ENCODE peak calls at places on chromosomes 6 and 20, in six cellular contexts. A, N, D, Z, P and Y are unnamed samples.

GRCh38 chr6:69456086-69456485 is 340.7 kb downstream of the LMBRD1 start:
- DNase-seq in A (no peak), N (no peak), D (no peak), Z (no peak), P (no peak), Y (no peak)

GRCh38 chr6:80227545-80227944 is 121.1 kb downstream of the BCKDHB start:
- DNase-seq in A (no peak), N (no peak), D (no peak), Z (no peak), P (no peak), Y (no peak)

GRCh38 chr6:130890531-130890950 is 63.3 kb downstream of the SMLR1 start:
- DNase-seq in A (peak), N (no peak), D (no peak), Z (no peak), P (no peak), Y (no peak)

GRCh38 chr6:167093922-167094432 is 28.9 kb upstream of the CCR6 start:
- DNase-seq in A (no peak), N (peak), D (peak), Z (no peak), P (no peak), Y (no peak)

GRCh38 chr20:58308680-58309527 is 611 bp upstream of the RAB22A start:
- DNase-seq in A (peak), N (peak), D (peak), Z (peak), P (peak), Y (peak)

GRCh38 chr6:159042824-159043181 is 2.0 kb downstream of the TAGAP start:
- DNase-seq in A (no peak), N (no peak), D (no peak), Z (no peak), P (no peak), Y (no peak)

GRCh38 chr20:17680128-17680835 is 1.8 kb downstream of the RRBP1 start:
- DNase-seq in A (peak), N (no peak), D (peak), Z (peak), P (peak), Y (peak)

GRCh38 chr6:6972456-6972855 is 135.3 kb upstream of the RREB1 start:
- DNase-seq in A (peak), N (no peak), D (no peak), Z (no peak), P (no peak), Y (no peak)

GRCh38 chr6:44381739-44382138 is 5.8 kb upstream of the CDC5L start:
- DNase-seq in A (peak), N (no peak), D (no peak), Z (peak), P (no peak), Y (no peak)

GRCh38 chr6:19399406-19399805 is 437.8 kb upstream of the ID4 start:
- DNase-seq in A (peak), N (no peak), D (no peak), Z (no peak), P (peak), Y (no peak)

GRCh38 chr20:47546184-47547033 is 44.7 kb downstream of the NCOA3 start:
- DNase-seq in A (peak), N (no peak), D (no peak), Z (no peak), P (no peak), Y (no peak)

GRCh38 chr6:53967415-53967814 is 143.8 kb upstream of the MLIP start:
- DNase-seq in A (no peak), N (no peak), D (no peak), Z (no peak), P (no peak), Y (no peak)

GRCh38 chr6:140379919-140380318 is 1005.5 kb upstream of the CITED2 start:
- DNase-seq in A (peak), N (no peak), D (no peak), Z (no peak), P (no peak), Y (no peak)

GRCh38 chr6:93136111-93136510 is 283.2 kb downstream of the EPHA7 start:
- DNase-seq in A (no peak), N (no peak), D (no peak), Z (no peak), P (no peak), Y (no peak)

GRCh38 chr6:35798706-35799105 is 1.6 kb upstream of the CLPS start:
- DNase-seq in A (no peak), N (no peak), D (no peak), Z (no peak), P (no peak), Y (no peak)

GRCh38 chr6:161526794-161527193 is 252.9 kb upstream of the AGPAT4 start:
- DNase-seq in A (no peak), N (no peak), D (no peak), Z (no peak), P (no peak), Y (no peak)

GRCh38 chr20:25076731-25077609 is 5.0 kb downstream of the VSX1 start:
- DNase-seq in A (no peak), N (no peak), D (peak), Z (no peak), P (no peak), Y (no peak)
- TF ChIP-seq CTCF in A (no peak), N (peak), D (no peak), Z (no peak), P (peak), Y (no peak)

GRCh38 chr20:35497780-35498189 is 31.7 kb downstream of the C20orf173 start:
- DNase-seq in A (peak), N (no peak), D (no peak), Z (peak), P (peak), Y (no peak)
- TF ChIP-seq CTCF in A (no peak), N (no peak), D (no peak), Z (no peak), P (no peak), Y (no peak)

DNA sequence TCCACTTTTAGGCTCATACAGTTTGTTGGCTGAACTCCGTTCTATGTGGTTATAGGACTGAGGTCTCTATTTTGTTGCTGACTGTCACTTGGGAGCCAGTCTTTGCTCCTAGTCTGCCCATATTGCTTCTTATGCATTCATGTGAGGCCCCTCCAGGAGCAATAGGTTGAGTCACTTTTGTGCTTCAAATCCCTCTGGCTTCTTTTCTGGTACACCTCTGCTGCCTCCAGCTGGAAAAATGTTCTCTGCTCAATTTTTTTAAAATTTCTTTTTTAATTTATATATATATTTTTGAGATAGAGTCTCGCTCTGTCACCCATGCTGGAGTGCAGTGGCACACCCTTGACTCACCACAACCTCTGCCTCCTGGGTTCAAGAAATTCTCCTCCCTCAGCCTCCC is 42.7 kb upstream of the NOX3 start:
- DNase-seq in A (no peak), N (no peak), D (no peak), Z (no peak), P (no peak), Y (no peak)
- TF ChIP-seq CTCF in A (no peak), N (no peak), D (no peak), Z (no peak), P (no peak), Y (no peak)

DNA sequence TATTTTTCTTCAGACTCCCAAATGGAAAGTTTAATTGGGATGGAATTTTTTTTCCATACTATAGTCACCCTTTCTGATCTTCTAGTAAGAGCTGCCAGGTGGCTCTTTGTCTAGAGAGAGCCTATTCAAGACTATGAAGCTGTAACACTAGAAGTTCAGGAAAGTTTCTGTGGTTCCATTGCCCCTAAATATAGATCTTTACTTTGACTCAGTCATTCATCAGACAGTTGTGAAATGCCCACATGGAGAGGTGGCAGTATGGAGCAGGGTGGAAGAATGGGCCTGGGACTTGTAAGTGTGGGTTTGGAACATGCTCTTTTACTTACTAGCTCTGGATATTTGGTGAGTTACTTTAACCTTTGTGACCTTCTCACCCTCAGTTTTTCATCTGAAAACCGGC is 87.8 kb downstream of the CTNNBL1 start:
- DNase-seq in A (no peak), N (no peak), D (no peak), Z (no peak), P (no peak), Y (no peak)
- TF ChIP-seq CTCF in A (no peak), N (no peak), D (no peak), Z (no peak), P (no peak), Y (no peak)

DNA sequence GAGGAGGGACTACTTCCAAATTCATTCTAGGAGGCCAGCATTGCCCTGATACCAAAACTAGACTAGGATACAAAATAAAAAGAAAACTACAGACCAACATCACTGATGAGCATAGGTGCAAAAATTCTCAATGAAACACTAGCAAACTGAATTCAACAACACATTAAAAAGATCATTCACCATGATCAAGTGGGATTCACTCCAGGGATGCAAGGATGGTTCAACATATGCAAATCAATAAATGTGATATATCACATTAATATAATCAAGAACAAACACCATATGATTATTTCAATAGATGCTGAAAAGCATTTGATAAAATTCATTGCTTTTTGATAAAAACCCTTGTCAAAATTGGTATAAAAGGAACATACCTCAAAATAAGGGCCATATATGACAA is 10.2 kb downstream of the PGBD1 start:
- DNase-seq in A (no peak), N (no peak), D (no peak), Z (no peak), P (no peak), Y (no peak)
- TF ChIP-seq CTCF in A (no peak), N (no peak), D (no peak), Z (no peak), P (no peak), Y (no peak)

DNA sequence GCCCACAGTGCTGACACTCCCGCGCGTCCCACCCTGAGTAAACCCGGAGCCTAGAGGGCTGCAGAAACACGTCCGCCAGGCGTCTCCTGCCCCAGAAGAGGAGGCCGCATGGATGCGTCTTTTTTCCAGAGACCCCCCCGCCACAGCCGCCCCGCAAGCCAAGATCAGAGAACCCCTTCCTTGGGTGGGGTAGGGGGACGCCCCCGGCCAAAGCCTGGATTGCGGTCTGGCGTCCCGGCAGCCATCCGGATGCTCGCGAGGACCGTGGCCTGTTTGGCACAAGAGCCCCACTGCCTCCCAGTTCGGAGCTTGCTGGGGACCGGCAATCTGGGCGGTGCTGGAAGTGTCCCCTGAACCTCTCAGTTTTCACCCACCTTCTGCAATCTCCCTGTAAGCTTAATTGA is 960 bp downstream of the FAM162B start:
- DNase-seq in A (peak), N (no peak), D (no peak), Z (peak), P (peak), Y (no peak)
- TF ChIP-seq CTCF in A (peak), N (no peak), D (no peak), Z (no peak), P (no peak), Y (no peak)

GRCh38 chr20:57048027-57048869 is 218.2 kb downstream of the BMP7 start:
- DNase-seq in A (peak), N (peak), D (peak), Z (no peak), P (no peak), Y (peak)
- TF ChIP-seq CTCF in A (peak), N (peak), D (peak), Z (no peak), P (peak), Y (peak)

GRCh38 chr20:31934968-31935764 is 16.7 kb downstream of the PDRG1 start:
- DNase-seq in A (no peak), N (no peak), D (no peak), Z (no peak), P (no peak), Y (peak)
- TF ChIP-seq CTCF in A (no peak), N (no peak), D (no peak), Z (no peak), P (no peak), Y (no peak)

GRCh38 chr6:36836091-36836770 is 3.0 kb downstream of the CPNE5 start:
- DNase-seq in A (no peak), N (no peak), D (no peak), Z (no peak), P (no peak), Y (no peak)
- TF ChIP-seq CTCF in A (no peak), N (no peak), D (no peak), Z (no peak), P (no peak), Y (no peak)